ENCODE peak calls at places on chromosomes 4 and X, in ten cellular contexts. T is stimulated activated CD4-positive, alpha-beta T cell treated with anti-CD3 and anti-CD28 coated beads, Interleukin-4, amount 100 ng/mL, for 1 hour; R is activated T-helper 9 cell treated with anti-CD3 and anti-CD28 coated beads, Interleukin-2, amount 50 U/mL, for 16 hours; K is foreskin fibroblast; F is endodermal cell; J is iris pigment epithelial cell; Q is EL; Y is hypothalamus; E is mesenchymal stem cell; O is nephron progenitor cell. P is an unnamed sample.

GRCh38 chrX:123736333-123736921 is 3.6 kb upstream of the THOC2 start:
- DNase-seq in T (no peak), R (no peak), K (peak; percentile 88), F (no peak), J (peak; percentile 74), Q (peak; percentile 81), Y (no peak), E (peak; percentile 70), O (no peak), P (no peak)

GRCh38 chr4:76571274-76571673 is 136.2 kb downstream of the SHROOM3 start:
- DNase-seq in T (no peak), R (no peak), K (no peak), F (no peak), J (no peak), Q (no peak), Y (no peak), E (no peak), O (no peak), P (no peak)

GRCh38 chr4:37392540-37393255 is 148.2 kb downstream of the NWD2 start:
- DNase-seq in T (no peak), R (no peak), K (no peak), F (no peak), J (no peak), Q (peak; percentile 3), Y (peak; percentile 25), E (no peak), O (no peak), P (peak; percentile 72)

GRCh38 chr4:1176398-1177273 is 4.3 kb upstream of the SPON2 start:
- DNase-seq in T (no peak), R (no peak), K (no peak), F (no peak), J (no peak), Q (no peak), Y (no peak), E (no peak), O (no peak), P (no peak)

GRCh38 chrX:30821116-30821515 is 67.9 kb downstream of the TAB3 start:
- DNase-seq in T (no peak), R (no peak), K (peak; percentile 9), F (no peak), J (no peak), Q (no peak), Y (no peak), E (no peak), O (no peak), P (no peak)

GRCh38 chr4:174320501-174321199 is 36.9 kb downstream of the CEP44 start:
- DNase-seq in T (no peak), R (no peak), K (no peak), F (no peak), J (peak; percentile 46), Q (no peak), Y (no peak), E (peak; percentile 68), O (no peak), P (no peak)

GRCh38 chrX:63934791-63935190 is 149.8 kb upstream of the ARHGEF9 start:
- DNase-seq in T (no peak), R (no peak), K (no peak), F (peak; percentile 70), J (no peak), Q (no peak), Y (no peak), E (no peak), O (no peak), P (no peak)

GRCh38 chr4:180710643-180711337 is 1532.4 kb upstream of the TENM3 start:
- DNase-seq in T (no peak), R (no peak), K (no peak), F (no peak), J (peak; percentile 1), Q (no peak), Y (no peak), E (peak; percentile 1), O (no peak), P (no peak)

GRCh38 chr4:52751349-52751911 is at the start of gene ERVMER34-1:
- DNase-seq in T (peak; percentile 3), R (no peak), K (peak; percentile 61), F (peak; percentile 95), J (peak; percentile 25), Q (peak; percentile 33), Y (no peak), E (peak; percentile 57), O (peak; percentile 64), P (no peak)

GRCh38 chrX:39619182-39620009 is 478.4 kb downstream of the BCOR start:
- DNase-seq in T (no peak), R (no peak), K (no peak), F (no peak), J (peak; percentile 36), Q (no peak), Y (no peak), E (no peak), O (no peak), P (no peak)

GRCh38 chr4:165909947-165910346 is 36.9 kb downstream of the TLL1 start:
- DNase-seq in T (no peak), R (no peak), K (peak; percentile 2), F (no peak), J (peak; percentile 4), Q (no peak), Y (no peak), E (no peak), O (no peak), P (no peak)

GRCh38 chr4:118683513-118683912 is 1.7 kb upstream of the METTL14 start:
- DNase-seq in T (no peak), R (no peak), K (peak; percentile 25), F (peak; percentile 61), J (no peak), Q (peak; percentile 25), Y (no peak), E (no peak), O (no peak), P (no peak)

GRCh38 chr4:66590488-66591215 is 920.4 kb upstream of the EPHA5 start:
- DNase-seq in T (no peak), R (no peak), K (no peak), F (no peak), J (peak; percentile 60), Q (no peak), Y (no peak), E (no peak), O (no peak), P (no peak)

GRCh38 chr4:54433686-54434085 is 204.6 kb downstream of the PDGFRA start:
- DNase-seq in T (no peak), R (no peak), K (peak; percentile 64), F (peak; percentile 72), J (peak; percentile 55), Q (no peak), Y (no peak), E (peak; percentile 29), O (no peak), P (no peak)

GRCh38 chr4:173192375-173193162 is 24.0 kb downstream of the GALNT7 start:
- DNase-seq in T (no peak), R (no peak), K (no peak), F (no peak), J (no peak), Q (no peak), Y (no peak), E (no peak), O (no peak), P (no peak)

GRCh38 chr4:96354036-96354712 is 514.3 kb downstream of the PDHA2 start:
- DNase-seq in T (no peak), R (no peak), K (no peak), F (no peak), J (peak; percentile 9), Q (no peak), Y (no peak), E (peak; percentile 38), O (no peak), P (no peak)

GRCh38 chr4:75708218-75708691 is 16.1 kb upstream of the USO1 start:
- DNase-seq in T (peak; percentile 8), R (no peak), K (no peak), F (peak; percentile 72), J (no peak), Q (no peak), Y (no peak), E (no peak), O (no peak), P (no peak)

GRCh38 chr4:38800956-38801450 is 3.6 kb downstream of the TLR1 start:
- DNase-seq in T (no peak), R (no peak), K (no peak), F (no peak), J (peak; percentile 26), Q (no peak), Y (no peak), E (no peak), O (no peak), P (no peak)

GRCh38 chr4:8115916-8116315 is 42.7 kb downstream of the ABLIM2 start:
- DNase-seq in T (no peak), R (no peak), K (no peak), F (no peak), J (no peak), Q (no peak), Y (no peak), E (no peak), O (no peak), P (no peak)

GRCh38 chr4:99868126-99868596 is 26.1 kb downstream of the LAMTOR3 start:
- DNase-seq in T (no peak), R (no peak), K (peak; percentile 92), F (peak; percentile 51), J (peak; percentile 86), Q (peak; percentile 43), Y (no peak), E (peak; percentile 6), O (no peak), P (no peak)

GRCh38 chr4:151674804-151675290 is 86.0 kb downstream of the GATB start:
- DNase-seq in T (no peak), R (no peak), K (peak; percentile 70), F (peak; percentile 88), J (peak; percentile 62), Q (no peak), Y (no peak), E (peak; percentile 78), O (peak; percentile 65), P (peak; percentile 56)